ENCODE peak calls at places on chromosomes 13 and 19, in five cellular contexts. P is iPS DF 6.9, V is ELR, W is ascending aorta, K is COR-L47. E is an unnamed sample.

GRCh38 chr19:42092350-42092749 is 16.4 kb downstream of the ZNF574 start:
- DNase-seq in P (no peak), V (no peak), W (no peak), K (peak), E (no peak)

GRCh38 chr13:34899888-34900287 is 42.2 kb upstream of the NBEA start:
- DNase-seq in P (no peak), V (no peak), W (no peak), K (no peak), E (no peak)

GRCh38 chr19:3670258-3670795 is 29.9 kb downstream of the PIP5K1C start:
- DNase-seq in P (no peak), V (peak), W (peak), K (no peak), E (no peak)

GRCh38 chr19:571127-571974 is 1.0 kb upstream of the BSG start:
- DNase-seq in P (no peak), V (peak), W (no peak), K (peak), E (no peak)

GRCh38 chr19:16381756-16382401 is 57.3 kb downstream of the KLF2 start:
- DNase-seq in P (no peak), V (no peak), W (peak), K (no peak), E (no peak)

GRCh38 chr13:29702912-29703351 is 107.4 kb upstream of the SLC7A1 start:
- DNase-seq in P (no peak), V (peak), W (no peak), K (no peak), E (no peak)

GRCh38 chr19:2962018-2962670 is 15.2 kb upstream of the TLE6 start:
- DNase-seq in P (no peak), V (peak), W (peak), K (peak), E (no peak)

GRCh38 chr13:107202371-107203023 is 634.6 kb upstream of the ARGLU1 start:
- DNase-seq in P (no peak), V (no peak), W (no peak), K (no peak), E (no peak)

GRCh38 chr13:24355103-24355502 is 45.7 kb downstream of the C1QTNF9 start:
- DNase-seq in P (no peak), V (no peak), W (no peak), K (no peak), E (no peak)

E was measured in H1.